ENCODE peak calls at places on chromosome 19, in six cellular contexts. One of them, this sample, is unnamed.

GRCh38 chr19:35290381-35291135 is 1.4 kb upstream of the MAG start:
- DNase-seq in CD8-positive, alpha-beta memory T cell: no peak
- DNase-seq in activated T-helper 1 cell treated with anti-CD3 and anti-CD28 coated beads, Interleukin-2, amount 50 U/mL, for 16 hours: no peak
- DNase-seq in stimulated activated CD4-positive, alpha-beta T cell treated with anti-CD3 and anti-CD28 coated beads, Interleukin-15, amount 100 ng/mL, for 1 hour: no peak
- DNase-seq in uterus: no peak
- DNase-seq in lower leg skin: no peak
- DNase-seq in this sample: no peak

GRCh38 chr19:7504684-7505083 is 11.2 kb upstream of the ZNF358 start:
- DNase-seq in CD8-positive, alpha-beta memory T cell: no peak
- DNase-seq in activated T-helper 1 cell treated with anti-CD3 and anti-CD28 coated beads, Interleukin-2, amount 50 U/mL, for 16 hours: no peak
- DNase-seq in stimulated activated CD4-positive, alpha-beta T cell treated with anti-CD3 and anti-CD28 coated beads, Interleukin-15, amount 100 ng/mL, for 1 hour: no peak
- DNase-seq in uterus: no peak
- DNase-seq in lower leg skin: no peak
- DNase-seq in this sample: no peak

GRCh38 chr19:6412111-6412999 is 12.3 kb downstream of the KHSRP start:
- DNase-seq in CD8-positive, alpha-beta memory T cell: peak; percentile 18
- DNase-seq in activated T-helper 1 cell treated with anti-CD3 and anti-CD28 coated beads, Interleukin-2, amount 50 U/mL, for 16 hours: no peak
- DNase-seq in stimulated activated CD4-positive, alpha-beta T cell treated with anti-CD3 and anti-CD28 coated beads, Interleukin-15, amount 100 ng/mL, for 1 hour: no peak
- DNase-seq in uterus: no peak
- DNase-seq in lower leg skin: no peak
- DNase-seq in this sample: no peak

GRCh38 chr19:16901491-16902175 is 12.8 kb downstream of the F2RL3 start:
- DNase-seq in CD8-positive, alpha-beta memory T cell: no peak
- DNase-seq in activated T-helper 1 cell treated with anti-CD3 and anti-CD28 coated beads, Interleukin-2, amount 50 U/mL, for 16 hours: no peak
- DNase-seq in stimulated activated CD4-positive, alpha-beta T cell treated with anti-CD3 and anti-CD28 coated beads, Interleukin-15, amount 100 ng/mL, for 1 hour: no peak
- DNase-seq in uterus: no peak
- DNase-seq in lower leg skin: no peak
- DNase-seq in this sample: no peak

GRCh38 chr19:44985445-44985844 is 15.8 kb upstream of the RELB start:
- DNase-seq in CD8-positive, alpha-beta memory T cell: no peak
- DNase-seq in activated T-helper 1 cell treated with anti-CD3 and anti-CD28 coated beads, Interleukin-2, amount 50 U/mL, for 16 hours: no peak
- DNase-seq in stimulated activated CD4-positive, alpha-beta T cell treated with anti-CD3 and anti-CD28 coated beads, Interleukin-15, amount 100 ng/mL, for 1 hour: no peak
- DNase-seq in uterus: no peak
- DNase-seq in lower leg skin: no peak
- DNase-seq in this sample: no peak

GRCh38 chr19:43684326-43684725 is 14.4 kb upstream of the PLAUR start:
- DNase-seq in CD8-positive, alpha-beta memory T cell: no peak
- DNase-seq in activated T-helper 1 cell treated with anti-CD3 and anti-CD28 coated beads, Interleukin-2, amount 50 U/mL, for 16 hours: no peak
- DNase-seq in stimulated activated CD4-positive, alpha-beta T cell treated with anti-CD3 and anti-CD28 coated beads, Interleukin-15, amount 100 ng/mL, for 1 hour: no peak
- DNase-seq in uterus: no peak
- DNase-seq in lower leg skin: no peak
- DNase-seq in this sample: no peak

GRCh38 chr19:9945319-9945966 is 9.1 kb upstream of the OLFM2 start:
- DNase-seq in CD8-positive, alpha-beta memory T cell: no peak
- DNase-seq in activated T-helper 1 cell treated with anti-CD3 and anti-CD28 coated beads, Interleukin-2, amount 50 U/mL, for 16 hours: no peak
- DNase-seq in stimulated activated CD4-positive, alpha-beta T cell treated with anti-CD3 and anti-CD28 coated beads, Interleukin-15, amount 100 ng/mL, for 1 hour: no peak
- DNase-seq in uterus: peak; percentile 97
- DNase-seq in lower leg skin: peak; percentile 89
- DNase-seq in this sample: peak; percentile 98

GRCh38 chr19:46321653-46322052 is 24.8 kb downstream of the HIF3A start:
- DNase-seq in CD8-positive, alpha-beta memory T cell: no peak
- DNase-seq in activated T-helper 1 cell treated with anti-CD3 and anti-CD28 coated beads, Interleukin-2, amount 50 U/mL, for 16 hours: no peak
- DNase-seq in stimulated activated CD4-positive, alpha-beta T cell treated with anti-CD3 and anti-CD28 coated beads, Interleukin-15, amount 100 ng/mL, for 1 hour: no peak
- DNase-seq in uterus: no peak
- DNase-seq in lower leg skin: no peak
- DNase-seq in this sample: no peak

GRCh38 chr19:2722541-2723344 is 1.6 kb upstream of the DIRAS1 start:
- DNase-seq in CD8-positive, alpha-beta memory T cell: no peak
- DNase-seq in activated T-helper 1 cell treated with anti-CD3 and anti-CD28 coated beads, Interleukin-2, amount 50 U/mL, for 16 hours: no peak
- DNase-seq in stimulated activated CD4-positive, alpha-beta T cell treated with anti-CD3 and anti-CD28 coated beads, Interleukin-15, amount 100 ng/mL, for 1 hour: no peak
- DNase-seq in uterus: peak; percentile 82
- DNase-seq in lower leg skin: no peak
- DNase-seq in this sample: no peak

GRCh38 chr19:28710278-28710677 is 502.7 kb downstream of the UQCRFS1 start:
- DNase-seq in CD8-positive, alpha-beta memory T cell: no peak
- DNase-seq in activated T-helper 1 cell treated with anti-CD3 and anti-CD28 coated beads, Interleukin-2, amount 50 U/mL, for 16 hours: no peak
- DNase-seq in stimulated activated CD4-positive, alpha-beta T cell treated with anti-CD3 and anti-CD28 coated beads, Interleukin-15, amount 100 ng/mL, for 1 hour: no peak
- DNase-seq in uterus: no peak
- DNase-seq in lower leg skin: no peak
- DNase-seq in this sample: peak; percentile 19

GRCh38 chr19:932647-933552 is 7.1 kb downstream of the ARID3A start:
- DNase-seq in CD8-positive, alpha-beta memory T cell: no peak
- DNase-seq in activated T-helper 1 cell treated with anti-CD3 and anti-CD28 coated beads, Interleukin-2, amount 50 U/mL, for 16 hours: no peak
- DNase-seq in stimulated activated CD4-positive, alpha-beta T cell treated with anti-CD3 and anti-CD28 coated beads, Interleukin-15, amount 100 ng/mL, for 1 hour: no peak
- DNase-seq in uterus: peak; percentile 81
- DNase-seq in lower leg skin: no peak
- DNase-seq in this sample: peak; percentile 26

GRCh38 chr19:12195501-12195860 is 32.6 kb downstream of the ZNF136 start:
- DNase-seq in CD8-positive, alpha-beta memory T cell: no peak
- DNase-seq in activated T-helper 1 cell treated with anti-CD3 and anti-CD28 coated beads, Interleukin-2, amount 50 U/mL, for 16 hours: no peak
- DNase-seq in stimulated activated CD4-positive, alpha-beta T cell treated with anti-CD3 and anti-CD28 coated beads, Interleukin-15, amount 100 ng/mL, for 1 hour: no peak
- DNase-seq in uterus: no peak
- DNase-seq in lower leg skin: no peak
- DNase-seq in this sample: no peak

GRCh38 chr19:18672606-18673337 is 10.7 kb upstream of the CRTC1 start:
- DNase-seq in CD8-positive, alpha-beta memory T cell: no peak
- DNase-seq in activated T-helper 1 cell treated with anti-CD3 and anti-CD28 coated beads, Interleukin-2, amount 50 U/mL, for 16 hours: no peak
- DNase-seq in stimulated activated CD4-positive, alpha-beta T cell treated with anti-CD3 and anti-CD28 coated beads, Interleukin-15, amount 100 ng/mL, for 1 hour: no peak
- DNase-seq in uterus: peak; percentile 46
- DNase-seq in lower leg skin: no peak
- DNase-seq in this sample: no peak

GRCh38 chr19:18304194-18304495 is 18.7 kb downstream of the LSM4 start:
- DNase-seq in CD8-positive, alpha-beta memory T cell: no peak
- DNase-seq in activated T-helper 1 cell treated with anti-CD3 and anti-CD28 coated beads, Interleukin-2, amount 50 U/mL, for 16 hours: no peak
- DNase-seq in stimulated activated CD4-positive, alpha-beta T cell treated with anti-CD3 and anti-CD28 coated beads, Interleukin-15, amount 100 ng/mL, for 1 hour: no peak
- DNase-seq in uterus: no peak
- DNase-seq in lower leg skin: no peak
- DNase-seq in this sample: no peak

GRCh38 chr19:10729406-10729805 is 11.5 kb downstream of the DNM2 start:
- DNase-seq in CD8-positive, alpha-beta memory T cell: no peak
- DNase-seq in activated T-helper 1 cell treated with anti-CD3 and anti-CD28 coated beads, Interleukin-2, amount 50 U/mL, for 16 hours: no peak
- DNase-seq in stimulated activated CD4-positive, alpha-beta T cell treated with anti-CD3 and anti-CD28 coated beads, Interleukin-15, amount 100 ng/mL, for 1 hour: no peak
- DNase-seq in uterus: no peak
- DNase-seq in lower leg skin: no peak
- DNase-seq in this sample: no peak

GRCh38 chr19:57613941-57614743 is at the start of gene ZNF134:
- DNase-seq in CD8-positive, alpha-beta memory T cell: peak; percentile 78
- DNase-seq in activated T-helper 1 cell treated with anti-CD3 and anti-CD28 coated beads, Interleukin-2, amount 50 U/mL, for 16 hours: peak; percentile 78
- DNase-seq in stimulated activated CD4-positive, alpha-beta T cell treated with anti-CD3 and anti-CD28 coated beads, Interleukin-15, amount 100 ng/mL, for 1 hour: peak; percentile 74
- DNase-seq in uterus: peak; percentile 85
- DNase-seq in lower leg skin: peak; percentile 81
- DNase-seq in this sample: peak; percentile 29

GRCh38 chr19:35720163-35720524 is 2.3 kb downstream of the KMT2B start:
- DNase-seq in CD8-positive, alpha-beta memory T cell: no peak
- DNase-seq in activated T-helper 1 cell treated with anti-CD3 and anti-CD28 coated beads, Interleukin-2, amount 50 U/mL, for 16 hours: no peak
- DNase-seq in stimulated activated CD4-positive, alpha-beta T cell treated with anti-CD3 and anti-CD28 coated beads, Interleukin-15, amount 100 ng/mL, for 1 hour: no peak
- DNase-seq in uterus: no peak
- DNase-seq in lower leg skin: no peak
- DNase-seq in this sample: no peak

GRCh38 chr19:33273881-33274662 is 28.3 kb downstream of the CEBPA start:
- DNase-seq in CD8-positive, alpha-beta memory T cell: no peak
- DNase-seq in activated T-helper 1 cell treated with anti-CD3 and anti-CD28 coated beads, Interleukin-2, amount 50 U/mL, for 16 hours: no peak
- DNase-seq in stimulated activated CD4-positive, alpha-beta T cell treated with anti-CD3 and anti-CD28 coated beads, Interleukin-15, amount 100 ng/mL, for 1 hour: no peak
- DNase-seq in uterus: peak; percentile 68
- DNase-seq in lower leg skin: no peak
- DNase-seq in this sample: peak; percentile 73

GRCh38 chr19:57016076-57016475 is 103.7 kb upstream of the USP29 start:
- DNase-seq in CD8-positive, alpha-beta memory T cell: no peak
- DNase-seq in activated T-helper 1 cell treated with anti-CD3 and anti-CD28 coated beads, Interleukin-2, amount 50 U/mL, for 16 hours: no peak
- DNase-seq in stimulated activated CD4-positive, alpha-beta T cell treated with anti-CD3 and anti-CD28 coated beads, Interleukin-15, amount 100 ng/mL, for 1 hour: no peak
- DNase-seq in uterus: no peak
- DNase-seq in lower leg skin: no peak
- DNase-seq in this sample: no peak

GRCh38 chr19:58117841-58118575 is 20.0 kb upstream of the ZSCAN18 start:
- DNase-seq in CD8-positive, alpha-beta memory T cell: no peak
- DNase-seq in activated T-helper 1 cell treated with anti-CD3 and anti-CD28 coated beads, Interleukin-2, amount 50 U/mL, for 16 hours: no peak
- DNase-seq in stimulated activated CD4-positive, alpha-beta T cell treated with anti-CD3 and anti-CD28 coated beads, Interleukin-15, amount 100 ng/mL, for 1 hour: no peak
- DNase-seq in uterus: no peak
- DNase-seq in lower leg skin: no peak
- DNase-seq in this sample: no peak

GRCh38 chr19:14318873-14319272 is 62.4 kb upstream of the ADGRE5 start:
- DNase-seq in CD8-positive, alpha-beta memory T cell: no peak
- DNase-seq in activated T-helper 1 cell treated with anti-CD3 and anti-CD28 coated beads, Interleukin-2, amount 50 U/mL, for 16 hours: no peak
- DNase-seq in stimulated activated CD4-positive, alpha-beta T cell treated with anti-CD3 and anti-CD28 coated beads, Interleukin-15, amount 100 ng/mL, for 1 hour: no peak
- DNase-seq in uterus: no peak
- DNase-seq in lower leg skin: no peak
- DNase-seq in this sample: no peak

GRCh38 chr19:19105365-19106060 is 32.8 kb downstream of the TMEM161A start:
- DNase-seq in CD8-positive, alpha-beta memory T cell: no peak
- DNase-seq in activated T-helper 1 cell treated with anti-CD3 and anti-CD28 coated beads, Interleukin-2, amount 50 U/mL, for 16 hours: no peak
- DNase-seq in stimulated activated CD4-positive, alpha-beta T cell treated with anti-CD3 and anti-CD28 coated beads, Interleukin-15, amount 100 ng/mL, for 1 hour: no peak
- DNase-seq in uterus: peak; percentile 84
- DNase-seq in lower leg skin: no peak
- DNase-seq in this sample: no peak

GRCh38 chr19:55345101-55345817 is 5.6 kb downstream of the KMT5C start:
- DNase-seq in CD8-positive, alpha-beta memory T cell: no peak
- DNase-seq in activated T-helper 1 cell treated with anti-CD3 and anti-CD28 coated beads, Interleukin-2, amount 50 U/mL, for 16 hours: no peak
- DNase-seq in stimulated activated CD4-positive, alpha-beta T cell treated with anti-CD3 and anti-CD28 coated beads, Interleukin-15, amount 100 ng/mL, for 1 hour: no peak
- DNase-seq in uterus: no peak
- DNase-seq in lower leg skin: no peak
- DNase-seq in this sample: no peak

GRCh38 chr19:50003810-50004419 is 21.3 kb downstream of the VRK3 start:
- DNase-seq in CD8-positive, alpha-beta memory T cell: no peak
- DNase-seq in activated T-helper 1 cell treated with anti-CD3 and anti-CD28 coated beads, Interleukin-2, amount 50 U/mL, for 16 hours: no peak
- DNase-seq in stimulated activated CD4-positive, alpha-beta T cell treated with anti-CD3 and anti-CD28 coated beads, Interleukin-15, amount 100 ng/mL, for 1 hour: no peak
- DNase-seq in uterus: peak; percentile 56
- DNase-seq in lower leg skin: peak; percentile 35
- DNase-seq in this sample: peak; percentile 58

GRCh38 chr19:3095375-3096191 is 1.4 kb downstream of the GNA11 start:
- DNase-seq in CD8-positive, alpha-beta memory T cell: peak; percentile 23
- DNase-seq in activated T-helper 1 cell treated with anti-CD3 and anti-CD28 coated beads, Interleukin-2, amount 50 U/mL, for 16 hours: no peak
- DNase-seq in stimulated activated CD4-positive, alpha-beta T cell treated with anti-CD3 and anti-CD28 coated beads, Interleukin-15, amount 100 ng/mL, for 1 hour: no peak
- DNase-seq in uterus: no peak
- DNase-seq in lower leg skin: no peak
- DNase-seq in this sample: no peak

GRCh38 chr19:7868326-7868670 is 5.9 kb downstream of the PRR36 start:
- DNase-seq in CD8-positive, alpha-beta memory T cell: no peak
- DNase-seq in activated T-helper 1 cell treated with anti-CD3 and anti-CD28 coated beads, Interleukin-2, amount 50 U/mL, for 16 hours: no peak
- DNase-seq in stimulated activated CD4-positive, alpha-beta T cell treated with anti-CD3 and anti-CD28 coated beads, Interleukin-15, amount 100 ng/mL, for 1 hour: no peak
- DNase-seq in uterus: no peak
- DNase-seq in lower leg skin: no peak
- DNase-seq in this sample: no peak